ENCODE peak calls at places on chromosomes 16 and 17, in five cellular contexts. V is transverse colon, G is body of pancreas, Y is mucosa of descending colon, F is H7. K is an unnamed sample. For H3K36me3, the result is how much of the 10 kb centered on the place peaks cover.

GRCh38 chr17:81121841-81122733 is 43.2 kb upstream of the PVALEF start:
- DNase-seq in V (no peak), G (no peak), Y (no peak), F (peak), K (no peak)

GRCh38 chr16:66894948-66895696 is 14.8 kb downstream of the PDP2 start:
- DNase-seq in V (peak), G (peak), Y (peak), F (peak), K (peak)

GRCh38 chr17:50314456-50315011 is 31.4 kb upstream of the XYLT2 start:
- DNase-seq in V (no peak), G (no peak), Y (no peak), F (no peak), K (no peak)

GRCh38 chr17:79009397-79010303 is at the start of gene CANT1:
- DNase-seq in V (peak), G (peak), Y (peak), F (peak), K (peak)

GRCh38 chr17:34711646-34712045 is 132.3 kb downstream of the TMEM132E start:
- DNase-seq in V (no peak), G (no peak), Y (no peak), F (no peak), K (no peak)

GRCh38 chr16:88857728-88858339 is 907 bp downstream of the TRAPPC2L start:
- DNase-seq in V (peak), G (peak), Y (peak), F (peak), K (peak)

GRCh38 chr17:6666077-6666521 is 14.5 kb downstream of the C17orf100 start:
- DNase-seq in V (peak), G (peak), Y (peak), F (peak), K (peak)

GRCh38 chr17:35947156-35947585 is 3.7 kb upstream of the LYZL6 start:
- DNase-seq in V (peak), G (peak), Y (peak), F (peak), K (peak)

GRCh38 chr16:9092963-9093477 is 1.6 kb downstream of the HAPSTR1 start:
- DNase-seq in V (peak), G (peak), Y (peak), F (peak), K (peak)

GRCh38 chr17:41928693-41929251 is 1.6 kb upstream of the ODAD4 start:
- DNase-seq in V (no peak), G (no peak), Y (no peak), F (no peak), K (no peak)

GRCh38 chr16:64983226-64983625 is 138.6 kb downstream of the CDH11 start:
- DNase-seq in V (no peak), G (no peak), Y (no peak), F (no peak), K (no peak)

GRCh38 chr16:77963185-77964044 is 58.9 kb upstream of the CLEC3A start:
- DNase-seq in V (no peak), G (no peak), Y (no peak), F (peak), K (no peak)

GRCh38 chr17:37506678-37507077 is 17.0 kb downstream of the DUSP14 start:
- DNase-seq in V (no peak), G (no peak), Y (no peak), F (peak), K (no peak)

GRCh38 chr16:53220585-53220984 is 165.8 kb downstream of the CHD9 start:
- DNase-seq in V (no peak), G (no peak), Y (no peak), F (peak), K (no peak)

GRCh38 chr17:34584805-34585416 is 5.5 kb downstream of the TMEM132E start:
- DNase-seq in V (no peak), G (no peak), Y (no peak), F (peak), K (no peak)

GRCh38 chr16:49952386-49952785 is 72.6 kb upstream of the CNEP1R1 start:
- DNase-seq in V (no peak), G (no peak), Y (no peak), F (no peak), K (no peak)

GRCh38 chr16:51120289-51121008 is 30.6 kb downstream of the SALL1 start:
- DNase-seq in V (no peak), G (no peak), Y (no peak), F (no peak), K (no peak)

GRCh38 chr16:6018848-6019489 is 921.4 kb upstream of the EEF2KMT start:
- DNase-seq in V (no peak), G (no peak), Y (no peak), F (peak), K (no peak)

GRCh38 chr17:71284032-71284755 is 836.6 kb upstream of the SOX9 start:
- DNase-seq in V (no peak), G (no peak), Y (no peak), F (no peak), K (no peak)

GRCh38 chr17:44598329-44598728 is 41.0 kb downstream of the FZD2 start:
- DNase-seq in V (no peak), G (no peak), Y (no peak), F (no peak), K (no peak)

GRCh38 chr17:12254460-12254859 is 233.8 kb downstream of the MAP2K4 start:
- DNase-seq in V (no peak), G (no peak), Y (no peak), F (no peak), K (no peak)

GRCh38 chr17:75088465-75088895 is 726 bp downstream of the SLC16A5 start:
- DNase-seq in V (peak), G (no peak), Y (no peak), F (no peak), K (no peak)

GRCh38 chr16:89422905-89423630 is 67.3 kb downstream of the ANKRD11 start:
- DNase-seq in V (no peak), G (no peak), Y (no peak), F (no peak), K (no peak)

GRCh38 chr17:4937553-4937952 is 2.3 kb downstream of the SLC25A11 start:
- DNase-seq in V (no peak), G (no peak), Y (no peak), F (no peak), K (no peak)

GRCh38 chr16:67391424-67392300 is 1.6 kb downstream of the TPPP3 start:
- DNase-seq in V (no peak), G (peak), Y (peak), F (peak), K (no peak)

GRCh38 chr17:7176107-7176851 is 2.9 kb downstream of the ASGR1 start:
- DNase-seq in V (no peak), G (no peak), Y (no peak), F (no peak), K (no peak)

GRCh38 chr17:354651-355556 is 2.3 kb upstream of the RPH3AL start:
- DNase-seq in V (no peak), G (no peak), Y (peak), F (peak), K (no peak)

GRCh38 chr16:8565498-8565897 is 24.8 kb downstream of the TMEM114 start:
- DNase-seq in V (no peak), G (no peak), Y (no peak), F (peak), K (no peak)

GRCh38 chr17:47720196-47720595 is 12.8 kb upstream of the TBX21 start:
- DNase-seq in V (no peak), G (no peak), Y (no peak), F (no peak), K (no peak)

GRCh38 chr17:4161560-4162221 is 18.7 kb downstream of the CYB5D2 start:
- DNase-seq in V (no peak), G (no peak), Y (no peak), F (peak), K (no peak)

GRCh38 chr17:39094607-39095308 is 56.7 kb downstream of the PLXDC1 start:
- DNase-seq in V (peak), G (no peak), Y (no peak), F (no peak), K (no peak)

GRCh38 chr17:43601280-43602050 is 55.3 kb upstream of the ETV4 start:
- DNase-seq in V (peak), G (peak), Y (no peak), F (no peak), K (no peak)

GRCh38 chr17:18039535-18040286 is 503 bp downstream of the GID4 start:
- DNase-seq in V (peak), G (peak), Y (peak), F (no peak), K (peak)

GRCh38 chr17:12402963-12403622 is 262.6 kb upstream of the MYOCD start:
- DNase-seq in V (no peak), G (no peak), Y (no peak), F (no peak), K (no peak)

GRCh38 chr16:69688589-69688988 is 37.8 kb downstream of the NQO1 start:
- DNase-seq in V (no peak), G (no peak), Y (no peak), F (no peak), K (no peak)

GRCh38 chr16:69698404-69698803 is 28.0 kb downstream of the NQO1 start:
- DNase-seq in V (no peak), G (no peak), Y (no peak), F (no peak), K (no peak)

GRCh38 chr16:69699915-69700314 is 26.4 kb downstream of the NQO1 start:
- DNase-seq in V (no peak), G (no peak), Y (no peak), F (no peak), K (no peak)

GRCh38 chr16:69691980-69692911 is 34.1 kb downstream of the NQO1 start:
- DNase-seq in V (no peak), G (no peak), Y (no peak), F (no peak), K (no peak)

DNA sequence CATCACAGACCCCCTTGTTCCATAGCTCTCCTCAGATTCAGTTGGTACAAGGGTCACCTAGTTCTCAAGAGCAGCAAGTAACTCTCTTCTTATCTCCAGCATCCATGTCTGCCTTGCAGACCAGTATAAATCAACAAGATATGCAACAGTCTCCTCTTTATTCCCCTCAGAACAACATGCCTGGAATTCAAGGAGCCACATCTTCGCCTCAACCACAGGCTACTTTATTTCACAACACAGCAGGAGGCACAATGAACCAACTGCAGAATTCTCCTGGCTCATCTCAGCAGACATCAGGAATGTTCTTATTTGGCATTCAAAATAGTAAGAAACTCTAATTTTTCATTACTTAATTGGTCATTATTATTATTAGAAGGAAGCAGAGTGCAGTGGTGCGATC is 32.4 kb downstream of the NQO1 start:
- DNase-seq in V (no peak), G (no peak), Y (no peak), F (no peak), K (no peak)
- H3K36me3 ChIP-seq in V (under half), G (under half), Y (under half), F (under half), K (under half)

DNA sequence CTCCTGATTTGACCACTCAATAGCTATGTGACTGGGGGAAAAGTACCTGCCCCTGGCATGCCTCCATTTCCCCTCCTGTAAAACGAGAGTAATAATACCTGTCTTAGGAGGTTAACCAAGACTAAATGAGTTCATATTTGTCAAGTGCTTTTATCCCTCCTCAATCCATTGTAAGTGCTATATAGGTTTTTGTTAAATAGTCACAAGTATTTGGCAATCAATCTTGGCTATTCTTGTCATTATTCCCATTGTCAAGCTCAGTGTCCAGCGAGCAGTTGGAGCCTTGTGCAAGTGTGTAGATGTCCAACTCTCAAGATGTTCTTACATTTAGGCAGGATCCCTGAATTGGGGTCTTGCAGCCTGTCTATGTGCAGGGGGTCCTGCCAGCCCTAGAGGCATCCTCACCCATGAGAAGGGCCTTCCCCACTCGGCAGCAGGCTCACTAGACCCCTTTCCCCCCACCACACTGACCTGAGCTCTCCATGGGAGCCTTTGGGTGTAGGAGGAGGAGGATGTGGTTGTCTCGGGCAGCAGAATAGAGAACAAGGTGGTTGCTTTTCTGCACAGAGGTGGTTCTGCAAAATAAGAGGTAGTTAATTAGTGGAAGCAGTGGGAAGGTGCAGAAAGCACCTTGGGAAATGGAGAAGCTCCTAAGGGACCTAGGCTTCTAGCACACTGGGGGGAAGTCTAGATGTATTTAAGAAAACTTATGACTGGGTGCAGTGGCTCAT is 18.0 kb downstream of the PIK3R6 start:
- DNase-seq in V (no peak), G (no peak), Y (no peak), F (no peak), K (no peak)
- H3K36me3 ChIP-seq in V (under half), G (under half), Y (under half), F (under half), K (under half)

GRCh38 chr17:57113656-57114055 is 28.6 kb downstream of the AKAP1 start:
- DNase-seq in V (no peak), G (no peak), Y (no peak), F (no peak), K (no peak)
- H3K36me3 ChIP-seq in V (half or more), G (under half), Y (under half), F (under half), K (under half)

DNA sequence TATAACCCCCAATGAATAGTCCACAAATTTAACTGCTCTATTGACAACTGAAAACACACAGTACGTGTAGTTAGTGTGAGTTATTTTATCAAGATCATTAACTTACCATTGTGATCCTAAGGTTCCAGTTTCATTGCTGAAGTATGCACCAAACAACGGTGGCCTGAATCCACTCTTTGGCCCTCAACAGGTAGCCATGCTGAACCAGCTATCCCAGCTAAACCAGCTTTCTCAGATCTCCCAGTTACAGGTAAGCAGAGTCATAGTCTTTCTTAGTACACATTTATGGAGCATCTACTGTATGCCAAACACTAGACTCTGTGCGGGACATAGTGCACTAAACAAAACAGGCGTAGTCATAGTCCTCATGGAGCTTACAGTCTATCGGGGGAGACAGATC is 40.3 kb upstream of the SLC5A11 start:
- DNase-seq in V (no peak), G (no peak), Y (no peak), F (no peak), K (no peak)
- H3K36me3 ChIP-seq in V (half or more), G (under half), Y (under half), F (half or more), K (under half)

GRCh38 chr17:67855504-67856324 is 30.4 kb downstream of the BPTF start:
- DNase-seq in V (no peak), G (no peak), Y (no peak), F (no peak), K (no peak)

GRCh38 chr17:67853703-67854102 is 28.4 kb downstream of the BPTF start:
- DNase-seq in V (no peak), G (no peak), Y (no peak), F (no peak), K (no peak)

GRCh38 chr17:67850991-67851631 is 25.8 kb downstream of the BPTF start:
- DNase-seq in V (no peak), G (no peak), Y (no peak), F (no peak), K (no peak)

GRCh38 chr17:67854378-67854777 is 29.1 kb downstream of the BPTF start:
- DNase-seq in V (no peak), G (no peak), Y (no peak), F (no peak), K (no peak)
- H3K36me3 ChIP-seq in V (under half), G (under half), Y (under half), F (under half), K (under half)

GRCh38 chr17:30838187-30838807 is 6.5 kb downstream of the ATAD5 start:
- DNase-seq in V (no peak), G (no peak), Y (no peak), F (no peak), K (no peak)
- H3K36me3 ChIP-seq in V (under half), G (under half), Y (under half), F (under half), K (under half)

DNA sequence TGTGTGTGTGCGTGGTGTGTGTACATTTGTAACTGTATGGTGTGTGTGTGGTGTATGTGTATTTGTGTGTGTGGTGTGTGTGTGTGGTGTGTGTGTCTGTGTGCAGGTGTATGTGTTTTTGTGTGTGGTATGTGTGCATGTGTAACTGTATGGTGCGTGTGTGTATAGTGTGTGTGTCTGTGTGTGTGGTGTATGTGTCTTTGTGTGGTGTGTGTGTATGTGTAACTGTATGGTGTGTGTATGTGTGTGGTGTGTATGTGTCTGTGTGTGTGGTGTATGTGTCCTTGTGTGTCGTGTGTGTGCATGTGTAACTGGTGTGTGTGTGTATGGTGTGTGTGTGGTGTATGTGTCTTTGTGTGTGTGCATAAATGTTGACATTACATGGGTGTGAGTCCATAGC is 163.7 kb upstream of the PLCG2 start:
- DNase-seq in V (no peak), G (no peak), Y (no peak), F (no peak), K (no peak)
- H3K36me3 ChIP-seq in V (under half), G (under half), Y (under half), F (under half), K (under half)

GRCh38 chr17:40173091-40173777 is 4.0 kb upstream of the RAPGEFL1 start:
- DNase-seq in V (no peak), G (no peak), Y (no peak), F (no peak), K (no peak)
- H3K36me3 ChIP-seq in V (under half), G (under half), Y (under half), F (under half), K (under half)

K was measured in colonic mucosa.